ENCODE peak calls at places on chromosome 19, in seven cellular contexts. W is K562, Z is HCT116, D is HepG2, G is H1, I is SK-N-SH, P is GM12878. C is an unnamed sample.

GRCh38 chr19:55487884-55488687 is at the start of gene SSC5D:
- DNase-seq in W (no peak), Z (no peak), D (no peak), G (peak; percentile 75), I (peak; percentile 78), P (no peak), C (no peak)

GRCh38 chr19:45798995-45799517 is 6.4 kb upstream of the DMWD start:
- DNase-seq in W (peak; percentile 72), Z (no peak), D (peak; percentile 31), G (peak; percentile 83), I (peak; percentile 91), P (peak; percentile 23), C (no peak)

GRCh38 chr19:19860756-19861390 is 4.8 kb upstream of the ZNF253 start:
- DNase-seq in W (peak; percentile 49), Z (no peak), D (no peak), G (peak; percentile 87), I (peak; percentile 58), P (no peak), C (no peak)

GRCh38 chr19:39824143-39825092 is 9.5 kb downstream of the DYRK1B start:
- DNase-seq in W (no peak), Z (no peak), D (peak; percentile 77), G (peak; percentile 86), I (peak; percentile 93), P (peak; percentile 67), C (peak; percentile 100)

GRCh38 chr19:58474291-58474996 is 1.7 kb upstream of the ZNF446 start:
- DNase-seq in W (peak; percentile 34), Z (no peak), D (no peak), G (no peak), I (peak; percentile 11), P (no peak), C (no peak)

GRCh38 chr19:12260861-12261260 is 33.8 kb downstream of the ZNF44 start:
- DNase-seq in W (no peak), Z (no peak), D (no peak), G (no peak), I (no peak), P (no peak), C (no peak)

GRCh38 chr19:45952691-45953505 is 20.8 kb downstream of the NOVA2 start:
- DNase-seq in W (peak; percentile 79), Z (no peak), D (no peak), G (peak; percentile 96), I (peak; percentile 55), P (no peak), C (no peak)

GRCh38 chr19:53102186-53102585 is 1.0 kb downstream of the ZNF160 start:
- DNase-seq in W (peak; percentile 35), Z (no peak), D (no peak), G (no peak), I (peak; percentile 59), P (no peak), C (no peak)

GRCh38 chr19:33469171-33470039 is 52.2 kb downstream of the PEPD start:
- DNase-seq in W (no peak), Z (no peak), D (no peak), G (no peak), I (no peak), P (no peak), C (no peak)

GRCh38 chr19:46984077-46985010 is 35.3 kb upstream of the NPAS1 start:
- DNase-seq in W (no peak), Z (no peak), D (peak; percentile 90), G (no peak), I (peak; percentile 74), P (no peak), C (no peak)

GRCh38 chr19:31350033-31350692 is 927 bp upstream of the TSHZ3 start:
- DNase-seq in W (no peak), Z (no peak), D (no peak), G (peak; percentile 73), I (peak; percentile 81), P (no peak), C (no peak)

GRCh38 chr19:55597493-55597892 is 1.8 kb downstream of the FIZ1 start:
- DNase-seq in W (no peak), Z (no peak), D (no peak), G (no peak), I (peak; percentile 6), P (no peak), C (no peak)

GRCh38 chr19:45607071-45608029 is 5.3 kb upstream of the GPR4 start:
- DNase-seq in W (peak; percentile 78), Z (no peak), D (peak; percentile 60), G (peak; percentile 97), I (peak; percentile 83), P (no peak), C (no peak)

DNA sequence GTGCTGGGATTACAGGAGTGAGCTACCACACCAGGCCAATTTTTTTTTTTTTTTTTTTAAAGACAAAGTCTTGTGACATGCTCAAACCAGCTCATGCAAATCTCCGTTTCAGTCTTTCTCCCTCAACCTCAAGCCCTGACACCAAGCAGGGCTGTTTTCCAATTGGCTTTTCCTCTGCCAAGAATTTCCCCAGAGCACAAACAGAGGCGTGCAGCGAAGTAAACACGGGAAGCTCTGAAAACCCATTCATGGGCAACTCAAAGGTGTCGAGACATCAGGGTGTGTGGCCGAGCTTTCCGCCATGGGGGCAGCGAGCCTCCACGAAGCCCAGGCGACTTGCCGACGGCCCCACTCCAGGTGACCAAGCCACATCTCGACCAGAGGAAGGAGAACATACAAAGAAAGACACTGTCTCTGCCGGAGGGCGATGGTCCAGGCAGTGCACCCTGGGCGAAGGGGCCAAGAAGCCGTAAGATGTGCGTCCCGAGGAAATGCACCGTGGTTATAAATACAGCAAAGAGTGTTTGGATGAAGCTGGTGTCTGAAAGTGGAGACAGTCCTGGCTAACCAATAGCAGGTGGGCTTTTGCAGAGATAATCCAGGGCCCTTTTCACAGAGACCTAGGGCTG is 69.9 kb downstream of the INSR start:
- DNase-seq in W (no peak), Z (no peak), D (peak; percentile 67), G (no peak), I (no peak), P (no peak), C (no peak)
- TF ChIP-seq SIN3A in W (no peak), Z (no peak), D (no peak), G (no peak), I (no peak), P (no peak), C (no peak)

DNA sequence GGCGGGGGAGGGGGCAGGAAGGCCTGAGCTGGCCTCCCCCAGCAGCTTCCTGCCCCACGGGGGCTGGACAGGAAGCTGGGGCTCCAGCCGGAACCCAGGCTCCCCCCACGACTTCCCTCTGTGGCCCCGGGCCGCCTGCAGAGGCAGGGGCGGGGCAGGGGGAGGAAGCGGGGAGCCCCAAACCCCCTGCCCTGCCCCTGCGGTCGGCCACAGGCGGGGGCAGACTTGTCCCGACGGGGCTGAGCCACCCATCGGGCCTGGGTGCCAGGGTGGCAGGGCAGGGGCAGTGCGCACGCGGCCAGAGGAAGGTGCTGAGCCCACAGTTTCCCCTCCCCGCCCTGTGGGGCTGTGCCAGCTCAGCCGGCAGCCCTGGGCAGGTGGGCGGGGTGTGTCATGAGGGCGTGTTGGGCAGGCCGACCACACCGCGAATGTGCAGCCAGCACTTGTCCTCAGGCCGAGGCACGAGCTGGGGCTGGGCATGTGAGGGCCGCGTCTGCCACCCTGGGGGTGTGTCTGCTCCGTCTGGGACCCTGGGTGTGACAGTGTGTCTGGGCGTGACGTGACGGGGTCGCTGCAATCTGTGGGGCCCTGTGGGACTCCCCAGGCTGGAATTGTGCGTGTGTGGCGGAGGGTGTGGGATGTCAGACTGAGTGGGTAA is 17.7 kb downstream of the CCDC97 start:
- DNase-seq in W (peak; percentile 30), Z (no peak), D (no peak), G (peak; percentile 71), I (peak; percentile 44), P (no peak), C (no peak)
- TF ChIP-seq SIN3A in W (no peak), Z (no peak), D (no peak), G (no peak), I (no peak), P (peak; percentile 35), C (no peak)

GRCh38 chr19:10395853-10396355 is 7.4 kb downstream of the CDC37 start:
- DNase-seq in W (no peak), Z (no peak), D (no peak), G (no peak), I (no peak), P (no peak), C (no peak)

GRCh38 chr19:10393137-10393536 is 10.2 kb downstream of the CDC37 start:
- DNase-seq in W (no peak), Z (no peak), D (no peak), G (no peak), I (no peak), P (no peak), C (no peak)

GRCh38 chr19:10395003-10395402 is 8.3 kb downstream of the CDC37 start:
- DNase-seq in W (no peak), Z (no peak), D (no peak), G (no peak), I (no peak), P (no peak), C (no peak)

GRCh38 chr19:10392120-10392519 is 11.2 kb downstream of the CDC37 start:
- DNase-seq in W (no peak), Z (no peak), D (no peak), G (no peak), I (no peak), P (no peak), C (no peak)

GRCh38 chr19:10395436-10395835 is 7.9 kb downstream of the CDC37 start:
- DNase-seq in W (no peak), Z (no peak), D (no peak), G (no peak), I (no peak), P (no peak), C (no peak)
- TF ChIP-seq SIN3A in W (no peak), Z (no peak), D (no peak), G (no peak), I (no peak), P (no peak), C (no peak)

DNA sequence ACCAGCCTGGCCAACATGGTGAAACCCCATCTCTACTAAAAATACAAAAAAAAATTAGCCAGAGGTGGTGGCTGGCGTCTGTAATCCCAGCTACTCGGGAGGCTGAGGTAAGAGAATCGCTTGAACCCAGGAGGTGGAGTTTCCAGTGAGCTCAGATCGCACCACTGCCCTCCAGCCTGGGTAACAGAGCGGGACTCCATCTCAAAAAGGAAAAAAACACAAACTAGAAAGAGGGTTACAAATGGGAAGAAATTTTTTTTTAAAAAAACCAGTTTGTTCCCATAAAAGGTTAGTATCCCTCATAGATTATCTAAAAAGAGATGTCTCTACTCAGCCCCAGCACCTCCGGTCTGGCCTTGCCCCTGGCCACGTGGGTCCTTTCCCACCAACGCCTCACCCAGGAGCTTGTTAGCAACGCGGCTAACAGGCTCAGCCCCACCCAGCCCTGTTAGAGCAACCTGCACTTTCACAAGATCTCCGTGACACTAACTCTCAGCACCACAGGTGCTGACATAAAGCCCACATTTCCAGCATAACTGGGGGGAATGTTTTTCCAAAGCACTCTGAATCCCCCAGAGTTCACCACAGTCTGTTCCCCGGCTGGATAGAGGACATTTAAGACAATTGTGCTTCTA is 4.3 kb downstream of the DMKN start:
- DNase-seq in W (peak; percentile 32), Z (peak; percentile 59), D (peak; percentile 42), G (peak; percentile 62), I (no peak), P (peak; percentile 40), C (no peak)
- TF ChIP-seq SIN3A in W (no peak), Z (peak; percentile 52), D (peak; percentile 61), G (no peak), I (no peak), P (no peak), C (no peak)